ENCODE peak calls at places on chromosomes 11 and 22, in nine cellular contexts. B is NB4, U is suprapubic skin, V is tibial nerve, H is prostate gland, T is IMR-90, E is right lobe of liver, O is K562, P is transverse colon. W is an unnamed sample.

GRCh38 chr22:28903080-28903479 is 19.7 kb downstream of the ZNRF3 start:
- DNase-seq in B (no peak), U (no peak), V (no peak), H (no peak), T (no peak), E (no peak), O (no peak), P (no peak), W (peak)

GRCh38 chr11:9461760-9462134 is 935 bp downstream of the ZNF143 start:
- DNase-seq in B (peak), U (no peak), V (no peak), H (no peak), T (peak), E (no peak), O (no peak), P (no peak), W (no peak)

GRCh38 chr22:49026476-49027121 is 801.1 kb downstream of the BRD1 start:
- DNase-seq in B (peak), U (no peak), V (no peak), H (no peak), T (no peak), E (no peak), O (no peak), P (no peak), W (no peak)

GRCh38 chr11:129967996-129968395 is 34.6 kb downstream of the PRDM10 start:
- DNase-seq in B (no peak), U (no peak), V (no peak), H (no peak), T (no peak), E (no peak), O (no peak), P (no peak), W (no peak)

GRCh38 chr11:122850076-122850631 is 11.9 kb downstream of the CRTAM start:
- DNase-seq in B (peak), U (no peak), V (no peak), H (no peak), T (peak), E (no peak), O (no peak), P (no peak), W (no peak)

GRCh38 chr11:96149743-96150555 is 193.0 kb downstream of the MAML2 start:
- DNase-seq in B (no peak), U (no peak), V (no peak), H (no peak), T (peak), E (no peak), O (no peak), P (no peak), W (no peak)

GRCh38 chr22:17314472-17314871 is 54.8 kb upstream of the CECR2 start:
- DNase-seq in B (no peak), U (no peak), V (no peak), H (no peak), T (no peak), E (no peak), O (no peak), P (no peak), W (peak)

GRCh38 chr11:44226472-44226871 is 83.5 kb downstream of the ALX4 start:
- DNase-seq in B (no peak), U (no peak), V (no peak), H (no peak), T (no peak), E (no peak), O (no peak), P (no peak), W (no peak)

GRCh38 chr22:24402460-24403192 is 24.8 kb upstream of the ADORA2A start:
- DNase-seq in B (peak), U (no peak), V (no peak), H (peak), T (peak), E (peak), O (no peak), P (peak), W (peak)

GRCh38 chr11:93784935-93785360 is 866 bp downstream of the MED17 start:
- DNase-seq in B (no peak), U (no peak), V (no peak), H (no peak), T (no peak), E (no peak), O (peak), P (no peak), W (no peak)

GRCh38 chr11:61201476-61201875 is 1.8 kb upstream of the PGA3 start:
- DNase-seq in B (no peak), U (no peak), V (no peak), H (no peak), T (no peak), E (no peak), O (no peak), P (no peak), W (no peak)

GRCh38 chr11:114228401-114229061 is 67.7 kb upstream of the NNMT start:
- DNase-seq in B (no peak), U (no peak), V (no peak), H (no peak), T (no peak), E (no peak), O (no peak), P (no peak), W (no peak)

GRCh38 chr22:23984430-23984829 is 4.5 kb downstream of the GSTT2 start:
- DNase-seq in B (peak), U (no peak), V (no peak), H (no peak), T (peak), E (no peak), O (no peak), P (no peak), W (no peak)

GRCh38 chr11:124669193-124669592 is 4.3 kb downstream of the SIAE start:
- DNase-seq in B (peak), U (no peak), V (no peak), H (peak), T (peak), E (peak), O (peak), P (peak), W (no peak)

GRCh38 chr22:49509016-49509415 is 318.7 kb downstream of the BRD1 start:
- DNase-seq in B (no peak), U (no peak), V (no peak), H (no peak), T (no peak), E (no peak), O (no peak), P (no peak), W (peak)

GRCh38 chr22:45208993-45209838 is 31.5 kb downstream of the KIAA0930 start:
- DNase-seq in B (peak), U (no peak), V (no peak), H (no peak), T (peak), E (peak), O (peak), P (no peak), W (no peak)

GRCh38 chr11:59142530-59143507 is at the start of gene FAM111A:
- DNase-seq in B (peak), U (peak), V (peak), H (peak), T (peak), E (peak), O (peak), P (peak), W (peak)

GRCh38 chr11:44633641-44634040 is 68.2 kb downstream of the CD82 start:
- DNase-seq in B (no peak), U (peak), V (no peak), H (no peak), T (no peak), E (no peak), O (no peak), P (no peak), W (no peak)

GRCh38 chr11:80297808-80298460 is 857.1 kb upstream of the TENM4 start:
- DNase-seq in B (no peak), U (no peak), V (no peak), H (no peak), T (peak), E (no peak), O (no peak), P (no peak), W (no peak)

GRCh38 chr11:77121096-77121640 is 6.9 kb upstream of the MYO7A start:
- DNase-seq in B (peak), U (no peak), V (no peak), H (no peak), T (no peak), E (no peak), O (no peak), P (no peak), W (no peak)

GRCh38 chr11:2752204-2752772 is 52.5 kb upstream of the KCNQ1OT1 start:
- DNase-seq in B (no peak), U (no peak), V (no peak), H (no peak), T (peak), E (peak), O (no peak), P (peak), W (peak)

GRCh38 chr11:119585038-119585666 is 143.8 kb downstream of the NECTIN1 start:
- DNase-seq in B (peak), U (no peak), V (no peak), H (peak), T (no peak), E (peak), O (no peak), P (peak), W (peak)

GRCh38 chr22:28029962-28030361 is 110.9 kb upstream of the PITPNB start:
- DNase-seq in B (no peak), U (no peak), V (no peak), H (no peak), T (no peak), E (no peak), O (no peak), P (no peak), W (peak)

GRCh38 chr22:38243007-38243775 is 29.6 kb downstream of the TMEM184B start:
- DNase-seq in B (no peak), U (no peak), V (no peak), H (no peak), T (peak), E (no peak), O (no peak), P (peak), W (no peak)

GRCh38 chr11:65592840-65593517 is 2.6 kb downstream of the KCNK7 start:
- DNase-seq in B (no peak), U (no peak), V (no peak), H (peak), T (no peak), E (no peak), O (no peak), P (no peak), W (no peak)

GRCh38 chr11:75625970-75626691 is 42.7 kb downstream of the MAP6 start:
- DNase-seq in B (no peak), U (no peak), V (no peak), H (no peak), T (peak), E (no peak), O (no peak), P (no peak), W (no peak)

GRCh38 chr11:101126551-101127347 is 2.9 kb downstream of the PGR start:
- DNase-seq in B (no peak), U (peak), V (peak), H (no peak), T (no peak), E (peak), O (peak), P (no peak), W (peak)

GRCh38 chr11:69487849-69488542 is 6.5 kb downstream of the LINC01488 start:
- DNase-seq in B (no peak), U (no peak), V (no peak), H (no peak), T (no peak), E (no peak), O (no peak), P (no peak), W (no peak)

GRCh38 chr11:47553417-47553746 is 450 bp upstream of the CELF1 start:
- DNase-seq in B (no peak), U (no peak), V (peak), H (no peak), T (no peak), E (no peak), O (no peak), P (no peak), W (no peak)

GRCh38 chr22:27454807-27455450 is 346.6 kb downstream of the MN1 start:
- DNase-seq in B (no peak), U (no peak), V (no peak), H (no peak), T (no peak), E (no peak), O (no peak), P (no peak), W (no peak)

GRCh38 chr11:76802621-76803020 is 19.5 kb downstream of the TSKU start:
- DNase-seq in B (no peak), U (peak), V (no peak), H (peak), T (no peak), E (no peak), O (no peak), P (no peak), W (peak)

DNA sequence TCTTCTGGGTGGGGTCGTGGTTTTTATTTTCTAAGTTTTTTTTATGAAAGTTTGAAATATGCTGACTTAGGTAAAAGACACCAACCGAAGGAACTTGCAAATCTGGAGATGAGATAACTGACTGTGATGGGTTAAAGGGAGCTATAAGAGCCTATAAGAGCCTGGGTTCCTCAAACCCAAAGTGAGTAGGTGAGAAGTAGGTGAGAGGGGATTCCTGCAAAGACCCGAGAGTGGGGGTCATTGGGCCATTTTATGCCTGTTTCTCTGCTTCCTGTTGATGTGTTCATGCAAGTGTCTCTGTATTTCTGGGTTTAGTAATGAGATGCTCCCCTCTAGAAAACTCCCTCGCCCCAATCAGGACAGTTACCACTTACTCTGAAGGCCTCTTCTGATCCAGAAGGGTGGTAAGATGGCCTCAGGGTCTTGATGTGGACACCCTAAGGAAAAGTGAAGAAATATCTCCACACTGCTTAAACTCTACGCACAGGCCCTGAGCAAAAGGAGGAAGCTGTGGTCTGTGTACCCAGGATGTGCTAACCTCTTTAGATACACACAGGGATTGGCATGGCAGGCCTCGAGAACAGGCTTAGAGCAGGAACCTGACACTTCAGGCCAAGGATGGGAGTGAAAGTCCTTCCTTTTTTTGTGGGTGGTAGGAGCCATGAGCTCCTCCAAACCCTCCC is 1.8 kb downstream of the FLI1 start:
- DNase-seq in B (peak), U (no peak), V (no peak), H (no peak), T (no peak), E (no peak), O (no peak), P (peak), W (no peak)
- TF ChIP-seq POLR2A in B (peak), U (no peak), V (no peak), H (no peak), T (no peak), E (peak), O (no peak), P (no peak), W (no peak)

GRCh38 chr11:20387262-20388095 is at the start of gene PRMT3:
- DNase-seq in B (peak), U (peak), V (peak), H (peak), T (peak), E (peak), O (peak), P (peak), W (peak)
- TF ChIP-seq POLR2A in B (peak), U (peak), V (peak), H (peak), T (peak), E (peak), O (peak), P (peak), W (no peak)

DNA sequence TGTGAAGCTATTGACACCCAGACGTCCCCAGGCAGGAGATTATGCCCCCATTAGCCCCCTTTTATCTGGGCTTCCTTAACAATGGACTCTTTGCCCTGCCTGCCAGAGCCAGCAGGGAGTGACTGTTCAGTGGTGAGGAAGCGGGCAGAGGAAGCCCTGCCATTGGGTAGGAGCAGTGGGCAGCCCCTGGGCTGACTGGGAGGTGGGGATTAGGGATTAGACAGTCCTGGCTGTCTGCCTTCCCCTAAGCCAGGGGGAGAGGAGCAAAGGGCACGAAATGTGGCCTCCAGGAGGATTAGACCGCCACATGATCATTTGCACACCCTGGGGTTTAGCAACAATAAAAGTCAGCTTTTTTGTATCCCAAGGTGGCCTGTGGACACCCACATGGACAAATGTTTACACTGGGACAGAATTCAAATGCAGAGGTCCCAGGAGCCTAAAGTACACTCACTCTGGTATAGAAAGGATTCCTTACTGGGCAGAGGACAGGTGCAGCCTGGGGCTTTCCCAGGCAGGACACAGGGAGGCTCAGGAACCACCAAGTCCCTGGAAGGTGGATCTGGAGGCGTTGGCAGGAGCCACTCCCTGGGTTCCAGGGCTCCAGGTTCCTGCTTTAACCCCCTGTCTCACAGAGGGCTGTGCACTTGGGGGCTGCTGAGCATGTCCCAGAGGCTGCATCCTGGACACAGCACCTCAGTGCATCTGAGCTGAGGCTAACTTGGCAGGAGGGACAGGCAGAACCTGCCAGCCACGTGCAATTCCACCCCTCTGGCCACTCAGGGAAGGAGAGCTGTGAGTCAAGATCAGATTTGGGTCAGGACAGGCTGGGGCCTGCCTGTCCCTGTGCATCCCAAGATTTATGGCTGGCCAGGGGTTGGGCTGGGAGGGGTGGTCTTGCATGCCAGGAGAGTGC is 2.1 kb downstream of the PNPLA3 start:
- DNase-seq in B (no peak), U (no peak), V (no peak), H (peak), T (no peak), E (peak), O (no peak), P (no peak), W (no peak)
- TF ChIP-seq POLR2A in B (no peak), U (no peak), V (no peak), H (no peak), T (no peak), E (peak), O (no peak), P (no peak), W (no peak)

DNA sequence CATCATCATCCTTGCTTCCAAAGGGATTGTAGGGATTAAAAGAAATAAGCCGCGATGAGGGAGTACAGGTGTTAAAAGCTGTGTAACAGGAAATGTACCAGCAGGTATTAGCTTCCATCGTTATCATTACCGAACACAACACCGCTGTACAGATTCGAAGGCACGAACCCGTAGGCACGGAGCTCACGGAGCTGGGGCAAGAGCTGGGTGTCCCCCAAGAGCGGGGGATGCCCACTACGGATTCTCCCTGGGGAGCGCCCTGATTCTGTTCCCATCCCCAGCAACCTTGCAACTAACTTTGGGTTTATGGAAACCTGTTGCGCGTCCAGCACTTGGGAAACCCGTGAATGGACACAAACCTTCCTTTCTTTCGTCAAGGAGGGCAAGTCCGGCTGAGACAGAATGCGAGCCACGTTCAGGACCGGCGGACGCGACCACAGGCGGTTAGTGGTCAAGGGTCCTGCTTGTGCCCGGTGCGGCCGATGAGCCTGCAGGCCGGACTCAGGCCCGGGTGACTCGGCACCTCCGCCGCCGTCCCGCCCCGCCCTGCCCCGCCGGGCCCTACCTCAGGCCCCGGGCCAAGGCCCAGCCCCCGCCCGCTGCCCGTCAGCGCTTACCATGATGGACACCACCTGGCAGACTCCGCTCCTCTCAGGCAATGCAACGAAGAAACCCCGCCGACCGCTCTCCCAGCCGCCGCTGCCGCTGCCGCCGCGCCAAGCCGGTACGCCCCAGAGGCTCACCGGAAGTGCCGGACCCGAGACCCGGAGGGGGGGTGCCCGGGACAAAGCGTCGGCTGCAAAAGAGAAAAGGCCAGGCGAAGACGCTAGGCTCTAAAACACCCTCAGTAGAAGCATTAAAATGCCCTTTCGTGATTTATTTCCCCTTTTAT is at the start of gene UFD1:
- DNase-seq in B (peak), U (peak), V (peak), H (peak), T (peak), E (peak), O (peak), P (peak), W (peak)
- TF ChIP-seq POLR2A in B (peak), U (no peak), V (no peak), H (no peak), T (peak), E (peak), O (no peak), P (peak), W (no peak)

DNA sequence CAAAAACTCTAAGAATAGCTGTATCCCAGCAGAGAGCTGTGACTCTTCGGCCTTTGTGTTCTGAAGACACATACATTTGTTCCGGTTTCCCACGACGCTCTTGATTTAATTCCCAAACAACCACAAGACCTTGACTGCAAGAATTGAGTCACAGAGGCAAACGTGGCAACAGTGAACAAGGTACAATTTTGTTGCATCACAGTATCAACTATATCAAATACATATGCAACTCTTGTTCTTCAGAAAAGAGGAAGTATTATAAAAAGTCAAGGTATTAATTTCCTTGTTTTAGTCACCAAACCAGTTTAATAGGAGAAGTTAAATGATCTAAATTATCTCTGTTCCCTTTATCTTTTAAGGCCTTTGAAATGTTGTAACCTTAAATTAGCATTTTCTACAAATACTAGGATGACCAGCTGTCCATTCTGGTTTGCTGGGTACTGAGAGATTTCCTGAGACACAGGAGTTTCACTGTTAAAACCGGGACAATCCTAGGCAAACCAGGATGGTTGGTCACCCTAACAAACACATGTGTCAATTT is 11.1 kb downstream of the HPS5 start:
- DNase-seq in B (peak), U (no peak), V (no peak), H (no peak), T (no peak), E (no peak), O (no peak), P (no peak), W (no peak)
- TF ChIP-seq POLR2A in B (no peak), U (no peak), V (no peak), H (no peak), T (no peak), E (peak), O (no peak), P (no peak), W (no peak)

W was measured in lower leg skin.